ENCODE peak calls at places on chromosomes 12 and 14, in eight cellular contexts. B is stimulated activated CD4-positive, alpha-beta T cell treated with anti-CD3 and anti-CD28 coated beads, Interleukin-4, amount 100 ng/mL, for 24 hours; H is RPMI7951; F is ureter; K is central memory CD4-positive, alpha-beta T cell; R is Calu3; C is PC-3; L is T-helper 1 cell. D is an unnamed sample.

GRCh38 chr12:48602192-48602989 is 32.5 kb upstream of the LALBA start:
- DNase-seq in R (no peak), L (no peak), B (no peak), K (no peak), C (no peak), F (no peak), H (no peak), D (peak; percentile 59)

GRCh38 chr12:2691340-2692111 is 103.2 kb upstream of the FKBP4 start:
- DNase-seq in R (no peak), B (peak; percentile 52), L (peak; percentile 41), F (no peak), K (peak; percentile 63), H (no peak), C (no peak), D (no peak)

GRCh38 chr14:100487304-100487703 is 99.9 kb downstream of the BEGAIN start:
- DNase-seq in R (no peak), H (no peak), C (no peak), L (no peak), B (no peak), F (no peak), K (no peak), D (no peak)

GRCh38 chr12:53560912-53561589 is 53.8 kb upstream of the NPFF start:
- DNase-seq in C (no peak), B (no peak), H (peak; percentile 18), F (no peak), K (no peak), L (no peak), R (no peak), D (no peak)

GRCh38 chr14:31251028-31251958 is 43.7 kb upstream of the HECTD1 start:
- DNase-seq in K (no peak), B (no peak), L (no peak), R (peak; percentile 27), H (no peak), C (no peak), F (no peak), D (peak; percentile 82)

GRCh38 chr12:76664731-76665130 is 99.2 kb upstream of the ZDHHC17 start:
- DNase-seq in K (no peak), L (no peak), B (no peak), H (no peak), C (no peak), R (no peak), F (no peak), D (no peak)

GRCh38 chr12:53728206-53728605 is 954 bp upstream of the CALCOCO1 start:
- DNase-seq in H (no peak), C (no peak), F (no peak), R (no peak), B (no peak), K (no peak), L (no peak), D (no peak)

GRCh38 chr14:96104469-96105057 is 65.4 kb downstream of the C14orf132 start:
- DNase-seq in B (no peak), R (peak; percentile 50), L (no peak), K (no peak), F (peak; percentile 89), H (peak; percentile 99), C (peak; percentile 22), D (no peak)

GRCh38 chr14:69667938-69668336 is 56.5 kb downstream of the SUSD6 start:
- DNase-seq in K (no peak), L (no peak), H (no peak), C (no peak), F (no peak), R (no peak), B (no peak), D (no peak)

GRCh38 chr12:50275545-50275944 is 7.8 kb downstream of the LIMA1 start:
- DNase-seq in B (no peak), C (no peak), R (peak; percentile 51), K (no peak), F (no peak), H (no peak), L (no peak), D (peak; percentile 85)

GRCh38 chr14:65927871-65928270 is 515.3 kb downstream of the FUT8 start:
- DNase-seq in C (no peak), R (peak; percentile 6), F (no peak), H (no peak), K (peak; percentile 69), L (peak; percentile 40), B (peak; percentile 81), D (no peak)

GRCh38 chr14:23561873-23562821 is 5.4 kb downstream of the AP1G2 start:
- DNase-seq in R (no peak), B (no peak), L (no peak), F (no peak), H (peak; percentile 80), K (no peak), C (peak; percentile 74), D (no peak)

GRCh38 chr14:41605550-41606248 is 977 bp upstream of the LRFN5 start:
- DNase-seq in R (no peak), L (no peak), K (no peak), F (no peak), C (no peak), B (no peak), H (no peak), D (no peak)

GRCh38 chr14:77151245-77151644 is 9.7 kb upstream of the ZDHHC22 start:
- DNase-seq in F (no peak), R (peak; percentile 56), L (no peak), K (no peak), C (peak; percentile 71), H (no peak), B (no peak), D (no peak)

GRCh38 chr14:67666733-67667132 is 7.7 kb downstream of the VTI1B start:
- DNase-seq in H (no peak), K (no peak), C (no peak), R (no peak), B (no peak), F (no peak), L (no peak), D (no peak)